ENCODE peak calls at places on chromosomes 12 and 14, in seven cellular contexts. K is ovary, B is HCT116, Y is neural progenitor cell, R is tibial artery, A is spleen, P is RWPE1. S is an unnamed sample.

GRCh38 chr12:12336049-12336411 is 14.0 kb downstream of the MANSC1 start:
- DNase-seq in A (no peak), B (no peak), R (no peak), K (no peak), P (no peak), Y (no peak), S (no peak)

GRCh38 chr12:65740873-65741600 is 83.2 kb upstream of the HMGA2 start:
- DNase-seq in R (peak; percentile 69), B (no peak), Y (peak; percentile 92), K (peak; percentile 93), P (peak; percentile 72), A (peak; percentile 76), S (peak; percentile 39)

GRCh38 chr12:27083861-27084271 is 1.5 kb upstream of the C12orf71 start:
- DNase-seq in K (peak; percentile 14), R (no peak), A (no peak), Y (peak; percentile 75), B (no peak), P (no peak), S (no peak)

GRCh38 chr14:104266643-104267575 is 128.5 kb downstream of the KIF26A start:
- DNase-seq in Y (no peak), K (peak; percentile 19), P (no peak), A (no peak), R (peak; percentile 32), B (no peak), S (no peak)

GRCh38 chr12:46942579-46942978 is 116.8 kb upstream of the SLC38A4 start:
- DNase-seq in K (no peak), B (no peak), P (peak; percentile 59), R (no peak), Y (no peak), A (no peak), S (no peak)

GRCh38 chr12:15893260-15893659 is 11.1 kb downstream of the STRAP start:
- DNase-seq in B (no peak), A (no peak), R (no peak), Y (no peak), K (no peak), P (no peak), S (no peak)

GRCh38 chr12:3130053-3130805 is 53.0 kb downstream of the TSPAN9 start:
- DNase-seq in A (no peak), Y (no peak), B (no peak), R (peak; percentile 72), K (no peak), P (no peak), S (no peak)

GRCh38 chr12:122889658-122890561 is 6.0 kb downstream of the VPS37B start:
- DNase-seq in R (no peak), Y (no peak), K (no peak), P (no peak), A (no peak), B (no peak), S (no peak)

GRCh38 chr14:86003998-86004397 is 474.1 kb downstream of the FLRT2 start:
- DNase-seq in P (no peak), A (no peak), B (no peak), Y (no peak), K (no peak), R (no peak), S (no peak)

GRCh38 chr14:104249706-104250105 is 111.3 kb downstream of the KIF26A start:
- DNase-seq in P (no peak), R (peak; percentile 51), Y (no peak), K (no peak), A (no peak), B (no peak), S (no peak)

GRCh38 chr12:132300789-132301722 is 28.3 kb downstream of the GALNT9 start:
- DNase-seq in P (no peak), K (no peak), B (no peak), A (peak; percentile 70), R (no peak), Y (no peak), S (no peak)

GRCh38 chr12:19970116-19970515 is 398.2 kb upstream of the PDE3A start:
- DNase-seq in K (no peak), A (no peak), B (no peak), Y (no peak), R (no peak), P (no peak), S (no peak)

GRCh38 chr12:9115731-9116689 is at the start of gene A2M:
- DNase-seq in B (no peak), R (no peak), K (no peak), Y (no peak), P (no peak), A (no peak), S (no peak)

GRCh38 chr14:98950356-98950895 is 321.6 kb downstream of the BCL11B start:
- DNase-seq in Y (no peak), B (no peak), K (no peak), A (no peak), P (no peak), R (no peak), S (no peak)

GRCh38 chr12:120352117-120352516 is 16.8 kb downstream of the MSI1 start:
- DNase-seq in R (no peak), K (no peak), B (no peak), P (no peak), Y (no peak), A (no peak), S (no peak)

GRCh38 chr12:104175726-104176247 is 37.8 kb upstream of the NFYB start:
- DNase-seq in P (no peak), K (no peak), B (no peak), A (no peak), R (no peak), Y (no peak), S (no peak)

GRCh38 chr14:90562652-90563051 is 165.8 kb downstream of the CALM1 start:
- DNase-seq in A (no peak), R (no peak), Y (no peak), B (no peak), P (no peak), K (no peak), S (no peak)

GRCh38 chr12:131912526-131913274 is 16.4 kb upstream of the PUS1 start:
- DNase-seq in P (peak; percentile 72), K (peak; percentile 77), A (no peak), R (peak; percentile 96), B (peak; percentile 57), Y (no peak), S (no peak)

DNA sequence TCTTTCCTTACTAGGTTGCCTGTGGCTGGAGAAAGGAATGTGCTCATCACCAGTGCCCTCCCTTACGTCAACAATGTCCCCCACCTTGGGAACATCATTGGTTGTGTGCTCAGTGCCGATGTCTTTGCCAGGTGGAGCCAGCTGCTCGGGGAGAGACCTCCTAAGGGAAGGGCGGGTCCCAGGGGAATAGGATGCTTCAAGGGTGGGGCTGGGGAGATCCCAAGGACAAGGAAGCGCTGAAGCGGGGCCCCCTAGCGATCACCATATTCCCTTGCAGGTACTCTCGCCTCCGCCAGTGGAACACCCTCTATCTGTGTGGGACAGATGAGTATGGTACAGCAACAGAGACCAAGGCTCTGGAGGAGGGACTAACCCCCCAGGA is 10.3 kb downstream of the MARS1 start:
- DNase-seq in K (no peak), Y (no peak), P (no peak), B (no peak), A (peak; percentile 41), R (no peak), S (no peak)
- TF ChIP-seq CTCF in K (no peak), Y (peak; percentile 13), P (no peak), B (no peak), A (no peak), R (no peak), S (no peak)

GRCh38 chr12:52346596-52346995 is 20.7 kb downstream of the KRT85 start:
- DNase-seq in Y (no peak), P (no peak), K (no peak), A (no peak), R (peak; percentile 67), B (no peak), S (no peak)
- H3K27ac ChIP-seq in Y (no peak overlapping the region), P (no peak overlapping the region), K (no peak overlapping the region), A (no peak overlapping the region), R (peak overlapping the region; percentile 25), B (no peak overlapping the region), S (no peak overlapping the region)

GRCh38 chr12:121355818-121356217 is 3.6 kb upstream of the ANAPC5 start:
- DNase-seq in A (no peak), R (no peak), Y (no peak), B (no peak), P (no peak), K (no peak), S (no peak)

GRCh38 chr12:121346747-121347146 is 5.5 kb downstream of the ANAPC5 start:
- DNase-seq in K (no peak), R (no peak), Y (no peak), P (no peak), A (no peak), B (no peak), S (no peak)

GRCh38 chr12:121356657-121357056 is 4.4 kb upstream of the ANAPC5 start:
- DNase-seq in Y (no peak), P (no peak), K (no peak), R (no peak), A (no peak), B (no peak), S (no peak)

GRCh38 chr12:121357331-121357730 is 5.1 kb upstream of the ANAPC5 start:
- DNase-seq in B (no peak), Y (no peak), A (no peak), K (no peak), P (no peak), R (no peak), S (no peak)

DNA sequence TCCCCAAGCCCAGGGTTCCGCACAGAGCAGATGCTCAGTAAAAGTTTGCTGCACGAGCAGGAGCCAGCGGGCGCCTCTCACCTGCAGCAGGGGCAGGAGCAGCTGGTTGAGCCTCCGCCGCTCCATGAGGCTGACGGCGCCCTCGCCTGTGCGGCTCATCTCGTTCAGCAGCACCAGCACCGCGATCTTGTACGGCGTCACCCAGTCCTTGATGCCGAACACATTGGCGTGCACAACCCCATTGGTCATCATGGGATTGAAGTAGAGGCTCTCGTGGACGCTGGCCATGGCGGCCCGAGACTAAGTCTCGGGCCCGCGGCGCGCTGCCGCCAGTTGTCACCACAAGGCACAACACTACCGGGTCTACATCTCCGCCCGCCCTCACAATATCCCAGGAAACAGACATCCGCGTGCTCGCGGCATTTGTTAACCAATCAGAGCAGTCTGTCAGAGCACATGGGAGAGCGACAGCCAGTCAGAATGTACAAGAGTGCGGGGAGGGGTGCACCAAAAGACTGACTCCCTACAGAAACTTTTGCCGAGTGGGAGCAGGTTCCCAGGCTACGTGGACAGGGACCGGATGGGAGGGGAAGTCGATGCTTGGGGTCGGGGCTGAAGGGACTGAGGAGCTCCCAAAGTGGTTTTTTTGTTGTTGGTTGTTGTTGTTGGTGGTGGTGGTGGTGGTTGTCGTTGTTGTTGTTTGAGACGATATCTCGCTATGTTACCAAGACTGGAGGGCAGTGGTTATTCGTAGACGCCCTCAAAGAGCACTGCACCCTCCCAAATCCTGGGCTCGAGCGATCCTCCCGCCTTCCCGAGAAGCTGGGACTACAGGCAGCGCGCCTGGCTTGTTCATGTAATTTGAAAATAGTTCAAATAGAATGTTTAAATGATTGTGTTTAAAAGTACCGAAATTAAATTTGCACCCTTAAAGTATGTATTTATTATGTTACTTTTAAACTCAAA is at the start of gene ANAPC5:
- DNase-seq in K (peak; percentile 90), R (peak; percentile 98), P (peak; percentile 99), Y (peak; percentile 96), A (peak; percentile 95), B (peak; percentile 98), S (peak; percentile 81)
- TF ChIP-seq CTCF in K (peak; percentile 7), R (no peak), P (no peak), Y (no peak), A (peak; percentile 51), B (no peak), S (peak; percentile 20)

DNA sequence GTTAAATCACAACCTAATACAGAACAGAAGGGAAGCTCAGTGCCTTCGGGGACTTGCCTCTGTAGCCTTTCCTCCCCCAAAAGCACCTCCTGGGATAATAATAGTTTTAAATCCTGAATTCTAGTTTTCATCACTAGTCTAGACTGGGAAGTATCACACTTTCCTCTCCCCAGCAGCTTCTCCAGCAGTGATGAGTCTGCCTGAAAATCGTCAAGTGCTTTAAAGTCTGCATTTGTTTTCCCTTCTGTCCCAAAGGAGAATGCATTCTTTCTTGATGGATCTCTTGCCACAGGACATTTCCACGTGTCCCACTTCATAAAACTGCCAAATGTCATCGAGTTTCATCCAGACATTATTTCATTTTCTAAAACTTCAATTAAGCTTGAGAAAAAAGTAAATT is 15.0 kb downstream of the CSRP2 start:
- DNase-seq in K (no peak), P (no peak), Y (no peak), B (no peak), R (no peak), A (no peak), S (no peak)
- H3K27ac ChIP-seq in K (no peak overlapping the region), P (no peak overlapping the region), Y (peak overlapping the region; percentile 59), B (no peak overlapping the region), R (peak overlapping the region; percentile 25), A (no peak overlapping the region), S (no peak overlapping the region)

S was measured in CD4-positive, alpha-beta T cell.